ENCODE peak calls at places on chromosomes 5 and 9, in six cellular contexts. V is dorsolateral prefrontal cortex; H is upper lobe of right lung; W is lower leg skin; E is effector CD4-positive, alpha-beta T cell; P is breast epithelium. T is an unnamed sample.

GRCh38 chr5:34521628-34522290 is 134.4 kb upstream of the RAI14 start:
- DNase-seq in V (no peak), H (no peak), W (no peak), E (no peak), P (no peak), T (no peak)

GRCh38 chr9:107838766-107839165 is 349.2 kb upstream of the KLF4 start:
- DNase-seq in V (no peak), H (no peak), W (no peak), E (no peak), P (no peak), T (no peak)

GRCh38 chr9:126682928-126683697 is 69.4 kb downstream of the LMX1B start:
- DNase-seq in V (no peak), H (no peak), W (no peak), E (no peak), P (no peak), T (no peak)

GRCh38 chr5:148998174-148998797 is 64.6 kb downstream of the SH3TC2 start:
- DNase-seq in V (no peak), H (no peak), W (no peak), E (no peak), P (no peak), T (no peak)

GRCh38 chr5:95620030-95620869 is at the start of gene GPR150:
- DNase-seq in V (no peak), H (peak), W (peak), E (peak), P (no peak), T (peak)

GRCh38 chr5:66757219-66757833 is 161.1 kb downstream of the MAST4 start:
- DNase-seq in V (no peak), H (no peak), W (no peak), E (peak), P (no peak), T (peak)

GRCh38 chr5:107670028-107670926 is 460 bp downstream of the EFNA5 start:
- DNase-seq in V (no peak), H (peak), W (peak), E (no peak), P (no peak), T (peak)

GRCh38 chr9:127528407-127529251 is 77.3 kb downstream of the LRSAM1 start:
- DNase-seq in V (no peak), H (no peak), W (no peak), E (no peak), P (no peak), T (no peak)

GRCh38 chr9:68538200-68538599 is 2.5 kb downstream of the TMEM252 start:
- DNase-seq in V (no peak), H (no peak), W (no peak), E (no peak), P (no peak), T (peak)

GRCh38 chr9:136741885-136742568 is 713 bp downstream of the LCN10 start:
- DNase-seq in V (no peak), H (no peak), W (no peak), E (no peak), P (no peak), T (no peak)